ENCODE peak calls at places on chromosome 17, in four cellular contexts. F is substantia nigra, T is epithelial cell of prostate, E is caudate nucleus. U is an unnamed sample.
A peak's percentile ranks its signal among the peaks of the same experiment; 100 is the strongest.

GRCh38 chr17:40284085-40284713 is 3.5 kb upstream of the CDC6 start:
- DNase-seq in F (no peak), T (peak; percentile 99), E (no peak), U (no peak)

GRCh38 chr17:7313890-7314718 is 1.1 kb downstream of the GPS2 start:
- DNase-seq in F (no peak), T (no peak), E (no peak), U (no peak)

GRCh38 chr17:61534414-61534813 is 56.6 kb downstream of the NACA2 start:
- DNase-seq in F (no peak), T (no peak), E (no peak), U (no peak)

GRCh38 chr17:39711851-39712250 is 12.0 kb downstream of the ERBB2 start:
- DNase-seq in F (no peak), T (no peak), E (no peak), U (no peak)

GRCh38 chr17:42531455-42532354 is 4.3 kb upstream of the NAGLU start:
- DNase-seq in F (no peak), T (no peak), E (peak; percentile 53), U (peak; percentile 74)

GRCh38 chr17:61483778-61484116 is 31.5 kb downstream of the TBX4 start:
- DNase-seq in F (no peak), T (no peak), E (no peak), U (no peak)

GRCh38 chr17:19629449-19629848 is 19.1 kb upstream of the ALDH3A2 start:
- DNase-seq in F (no peak), T (no peak), E (no peak), U (no peak)

GRCh38 chr17:31581491-31581890 is 190.0 kb downstream of the RAB11FIP4 start:
- DNase-seq in F (peak; percentile 69), T (no peak), E (no peak), U (no peak)

GRCh38 chr17:79657861-79658810 is 47.3 kb upstream of the RBFOX3 start:
- DNase-seq in F (no peak), T (no peak), E (no peak), U (no peak)

GRCh38 chr17:32568673-32569072 is 81.9 kb downstream of the CDK5R1 start:
- DNase-seq in F (no peak), T (no peak), E (no peak), U (no peak)

GRCh38 chr17:57677301-57677700 is 67.8 kb downstream of the CCDC182 start:
- DNase-seq in F (no peak), T (no peak), E (no peak), U (no peak)

GRCh38 chr17:7307686-7308624 is 527 bp downstream of the EIF5A start:
- DNase-seq in F (no peak), T (no peak), E (peak; percentile 47), U (peak; percentile 60)

GRCh38 chr17:78356163-78356713 is 3.6 kb downstream of the SOCS3 start:
- DNase-seq in F (no peak), T (peak; percentile 97), E (peak; percentile 51), U (no peak)

GRCh38 chr17:39863918-39864746 is at the start of gene IKZF3:
- DNase-seq in F (no peak), T (no peak), E (no peak), U (peak; percentile 81)

GRCh38 chr17:2222901-2223616 is 80.5 kb downstream of the SMG6 start:
- DNase-seq in F (no peak), T (no peak), E (no peak), U (peak; percentile 31)

GRCh38 chr17:77129568-77130301 is 11.0 kb upstream of the SEC14L1 start:
- DNase-seq in F (no peak), T (no peak), E (no peak), U (no peak)

GRCh38 chr17:19346351-19347255 is 15.9 kb downstream of the B9D1 start:
- DNase-seq in F (no peak), T (no peak), E (no peak), U (no peak)

GRCh38 chr17:48441231-48441711 is 11.3 kb upstream of the SKAP1 start:
- DNase-seq in F (no peak), T (no peak), E (no peak), U (no peak)

GRCh38 chr17:75513667-75514052 is 1.7 kb downstream of the CASKIN2 start:
- DNase-seq in F (no peak), T (no peak), E (no peak), U (no peak)

GRCh38 chr17:41498276-41498675 is 7.1 kb downstream of the KRT13 start:
- DNase-seq in F (no peak), T (no peak), E (no peak), U (no peak)

GRCh38 chr17:45889579-45889978 is 4.8 kb upstream of the MAPT start:
- DNase-seq in F (no peak), T (no peak), E (no peak), U (no peak)

GRCh38 chr17:81451823-81452222 is 56.6 kb downstream of the BAHCC1 start:
- DNase-seq in F (no peak), T (no peak), E (no peak), U (no peak)

GRCh38 chr17:64423881-64424280 is 25.0 kb upstream of the MILR1 start:
- DNase-seq in F (no peak), T (no peak), E (no peak), U (no peak)

GRCh38 chr17:57289613-57290012 is 33.3 kb downstream of the MSI2 start:
- DNase-seq in F (no peak), T (no peak), E (no peak), U (no peak)

GRCh38 chr17:46125831-46126230 is 67.4 kb downstream of the KANSL1 start:
- DNase-seq in F (no peak), T (no peak), E (no peak), U (no peak)

GRCh38 chr17:14135906-14136590 is 66.7 kb downstream of the COX10 start:
- DNase-seq in F (no peak), T (no peak), E (no peak), U (no peak)

GRCh38 chr17:39683295-39683939 is 4.4 kb downstream of the PGAP3 start:
- DNase-seq in F (no peak), T (no peak), E (no peak), U (no peak)

GRCh38 chr17:28726396-28726911 is 421 bp upstream of the TLCD1 start:
- DNase-seq in F (peak; percentile 69), T (no peak), E (no peak), U (peak; percentile 67)

GRCh38 chr17:11086623-11087022 is 154.4 kb upstream of the SHISA6 start:
- DNase-seq in F (no peak), T (no peak), E (no peak), U (no peak)

GRCh38 chr17:51397361-51398127 is 137.2 kb downstream of the UTP18 start:
- DNase-seq in F (no peak), T (peak; percentile 60), E (no peak), U (no peak)

GRCh38 chr17:66737524-66737923 is 97.4 kb upstream of the CACNG5 start:
- DNase-seq in F (peak; percentile 19), T (no peak), E (peak; percentile 26), U (peak; percentile 74)

GRCh38 chr17:2090804-2091534 is 36.1 kb downstream of the HIC1 start:
- DNase-seq in F (no peak), T (no peak), E (peak; percentile 20), U (no peak)

GRCh38 chr17:30819941-30820705 is 4.4 kb downstream of the CRLF3 start:
- DNase-seq in F (no peak), T (no peak), E (no peak), U (no peak)

GRCh38 chr17:58153046-58153445 is 4.9 kb downstream of the OR4D1 start:
- DNase-seq in F (no peak), T (no peak), E (no peak), U (no peak)

GRCh38 chr17:78343433-78344201 is 16.3 kb downstream of the SOCS3 start:
- DNase-seq in F (no peak), T (no peak), E (no peak), U (no peak)

GRCh38 chr17:27506348-27507218 is 50.3 kb downstream of the KSR1 start:
- DNase-seq in F (no peak), T (no peak), E (no peak), U (no peak)

GRCh38 chr17:29590261-29590978 is 972 bp upstream of the GIT1 start:
- DNase-seq in F (no peak), T (no peak), E (peak; percentile 75), U (peak; percentile 15)

U was measured in glutamatergic neuron.